ENCODE peak calls at places on chromosomes 4 and X, in ten cellular contexts. One of them, this sample, is unnamed.

GRCh38 chrX:117196481-117196880 is 733.7 kb upstream of the CT83 start:
- DNase-seq in lower lobe of right lung: no peak
- DNase-seq in dorsolateral prefrontal cortex: no peak
- DNase-seq in retinal pigment epithelial cell: no peak
- DNase-seq in fibroblast of mammary gland: no peak
- DNase-seq in fibroblast of lung: no peak
- DNase-seq in fibroblast of pulmonary artery: no peak
- DNase-seq in cardiac muscle cell: no peak
- DNase-seq in adrenal gland: no peak
- DNase-seq in astrocyte of the spinal cord: no peak
- DNase-seq in this sample: no peak

GRCh38 chr4:146349306-146349705 is 135.0 kb downstream of the REELD1 start:
- DNase-seq in lower lobe of right lung: no peak
- DNase-seq in dorsolateral prefrontal cortex: no peak
- DNase-seq in retinal pigment epithelial cell: peak
- DNase-seq in fibroblast of mammary gland: no peak
- DNase-seq in fibroblast of lung: no peak
- DNase-seq in fibroblast of pulmonary artery: no peak
- DNase-seq in cardiac muscle cell: no peak
- DNase-seq in adrenal gland: no peak
- DNase-seq in astrocyte of the spinal cord: no peak
- DNase-seq in this sample: no peak

GRCh38 chrX:111086521-111087127 is 9.4 kb upstream of the PAK3 start:
- DNase-seq in lower lobe of right lung: no peak
- DNase-seq in dorsolateral prefrontal cortex: no peak
- DNase-seq in retinal pigment epithelial cell: peak
- DNase-seq in fibroblast of mammary gland: no peak
- DNase-seq in fibroblast of lung: no peak
- DNase-seq in fibroblast of pulmonary artery: no peak
- DNase-seq in cardiac muscle cell: peak
- DNase-seq in adrenal gland: no peak
- DNase-seq in astrocyte of the spinal cord: no peak
- DNase-seq in this sample: no peak

GRCh38 chrX:15465896-15466651 is 27.1 kb downstream of the PIR start:
- DNase-seq in lower lobe of right lung: no peak
- DNase-seq in dorsolateral prefrontal cortex: no peak
- DNase-seq in retinal pigment epithelial cell: no peak
- DNase-seq in fibroblast of mammary gland: peak
- DNase-seq in fibroblast of lung: peak
- DNase-seq in fibroblast of pulmonary artery: peak
- DNase-seq in cardiac muscle cell: peak
- DNase-seq in adrenal gland: no peak
- DNase-seq in astrocyte of the spinal cord: no peak
- DNase-seq in this sample: no peak

GRCh38 chr4:67291639-67292038 is 253.7 kb downstream of the CENPC start:
- DNase-seq in lower lobe of right lung: no peak
- DNase-seq in dorsolateral prefrontal cortex: no peak
- DNase-seq in retinal pigment epithelial cell: no peak
- DNase-seq in fibroblast of mammary gland: no peak
- DNase-seq in fibroblast of lung: no peak
- DNase-seq in fibroblast of pulmonary artery: no peak
- DNase-seq in cardiac muscle cell: no peak
- DNase-seq in adrenal gland: no peak
- DNase-seq in astrocyte of the spinal cord: no peak
- DNase-seq in this sample: no peak

GRCh38 chrX:38618152-38618551 is 56.8 kb downstream of the TSPAN7 start:
- DNase-seq in lower lobe of right lung: no peak
- DNase-seq in dorsolateral prefrontal cortex: no peak
- DNase-seq in retinal pigment epithelial cell: no peak
- DNase-seq in fibroblast of mammary gland: no peak
- DNase-seq in fibroblast of lung: no peak
- DNase-seq in fibroblast of pulmonary artery: no peak
- DNase-seq in cardiac muscle cell: no peak
- DNase-seq in adrenal gland: no peak
- DNase-seq in astrocyte of the spinal cord: no peak
- DNase-seq in this sample: no peak

GRCh38 chrX:23503835-23504539 is 163.3 kb upstream of the PRDX4 start:
- DNase-seq in lower lobe of right lung: peak
- DNase-seq in dorsolateral prefrontal cortex: no peak
- DNase-seq in retinal pigment epithelial cell: peak
- DNase-seq in fibroblast of mammary gland: peak
- DNase-seq in fibroblast of lung: peak
- DNase-seq in fibroblast of pulmonary artery: peak
- DNase-seq in cardiac muscle cell: peak
- DNase-seq in adrenal gland: peak
- DNase-seq in astrocyte of the spinal cord: peak
- DNase-seq in this sample: peak

GRCh38 chr4:83109480-83110221 is 4.9 kb downstream of the PLAC8 start:
- DNase-seq in lower lobe of right lung: peak
- DNase-seq in dorsolateral prefrontal cortex: no peak
- DNase-seq in retinal pigment epithelial cell: no peak
- DNase-seq in fibroblast of mammary gland: peak
- DNase-seq in fibroblast of lung: no peak
- DNase-seq in fibroblast of pulmonary artery: peak
- DNase-seq in cardiac muscle cell: peak
- DNase-seq in adrenal gland: peak
- DNase-seq in astrocyte of the spinal cord: peak
- DNase-seq in this sample: no peak

GRCh38 chrX:29530520-29530919 is 684.8 kb upstream of the MAGEB2 start:
- DNase-seq in lower lobe of right lung: no peak
- DNase-seq in dorsolateral prefrontal cortex: no peak
- DNase-seq in retinal pigment epithelial cell: no peak
- DNase-seq in fibroblast of mammary gland: peak
- DNase-seq in fibroblast of lung: peak
- DNase-seq in fibroblast of pulmonary artery: peak
- DNase-seq in cardiac muscle cell: no peak
- DNase-seq in adrenal gland: no peak
- DNase-seq in astrocyte of the spinal cord: peak
- DNase-seq in this sample: no peak

GRCh38 chr4:93730760-93731159 is 97.8 kb upstream of the ATOH1 start:
- DNase-seq in lower lobe of right lung: no peak
- DNase-seq in dorsolateral prefrontal cortex: no peak
- DNase-seq in retinal pigment epithelial cell: no peak
- DNase-seq in fibroblast of mammary gland: no peak
- DNase-seq in fibroblast of lung: no peak
- DNase-seq in fibroblast of pulmonary artery: no peak
- DNase-seq in cardiac muscle cell: no peak
- DNase-seq in adrenal gland: no peak
- DNase-seq in astrocyte of the spinal cord: no peak
- DNase-seq in this sample: no peak

GRCh38 chr4:124104101-124104500 is 608.4 kb downstream of the ANKRD50 start:
- DNase-seq in lower lobe of right lung: no peak
- DNase-seq in dorsolateral prefrontal cortex: no peak
- DNase-seq in retinal pigment epithelial cell: no peak
- DNase-seq in fibroblast of mammary gland: no peak
- DNase-seq in fibroblast of lung: no peak
- DNase-seq in fibroblast of pulmonary artery: no peak
- DNase-seq in cardiac muscle cell: no peak
- DNase-seq in adrenal gland: no peak
- DNase-seq in astrocyte of the spinal cord: no peak
- DNase-seq in this sample: no peak
- TF ChIP-seq CTCF in lower lobe of right lung: no peak
- TF ChIP-seq CTCF in dorsolateral prefrontal cortex: no peak
- TF ChIP-seq CTCF in retinal pigment epithelial cell: no peak
- TF ChIP-seq CTCF in fibroblast of mammary gland: no peak
- TF ChIP-seq CTCF in fibroblast of lung: no peak
- TF ChIP-seq CTCF in fibroblast of pulmonary artery: no peak
- TF ChIP-seq CTCF in cardiac muscle cell: no peak
- TF ChIP-seq CTCF in adrenal gland: no peak
- TF ChIP-seq CTCF in astrocyte of the spinal cord: no peak
- TF ChIP-seq CTCF in this sample: no peak

DNA sequence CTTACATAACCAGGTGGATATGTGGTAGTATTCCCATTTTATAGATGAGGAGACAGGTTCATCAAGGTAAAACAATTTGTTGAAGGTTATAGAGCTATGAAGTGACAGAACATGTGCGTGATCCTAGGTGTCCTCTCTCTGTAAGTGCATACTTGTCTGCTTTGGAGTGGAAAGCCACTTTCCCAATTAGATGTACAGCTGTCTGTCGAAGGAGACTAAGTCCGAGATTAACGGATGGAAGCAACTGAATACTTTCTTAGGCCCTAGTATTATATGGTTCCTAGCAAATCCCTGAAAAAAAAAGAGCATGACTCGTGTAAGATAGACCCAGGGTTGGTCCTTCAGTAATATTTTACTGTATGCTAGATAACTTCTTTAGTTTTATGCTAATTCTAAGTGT is 19.7 kb downstream of the TMEM131L start:
- DNase-seq in lower lobe of right lung: no peak
- DNase-seq in dorsolateral prefrontal cortex: no peak
- DNase-seq in retinal pigment epithelial cell: no peak
- DNase-seq in fibroblast of mammary gland: no peak
- DNase-seq in fibroblast of lung: no peak
- DNase-seq in fibroblast of pulmonary artery: no peak
- DNase-seq in cardiac muscle cell: no peak
- DNase-seq in adrenal gland: no peak
- DNase-seq in astrocyte of the spinal cord: no peak
- DNase-seq in this sample: no peak
- H3K4me3 ChIP-seq in lower lobe of right lung: no peak
- H3K4me3 ChIP-seq in dorsolateral prefrontal cortex: no peak
- H3K4me3 ChIP-seq in retinal pigment epithelial cell: no peak
- H3K4me3 ChIP-seq in fibroblast of mammary gland: no peak
- H3K4me3 ChIP-seq in fibroblast of lung: no peak
- H3K4me3 ChIP-seq in fibroblast of pulmonary artery: no peak
- H3K4me3 ChIP-seq in cardiac muscle cell: no peak
- H3K4me3 ChIP-seq in adrenal gland: no peak
- H3K4me3 ChIP-seq in astrocyte of the spinal cord: no peak
- H3K4me3 ChIP-seq in this sample: no peak

GRCh38 chr4:111780965-111781364 is 364.3 kb upstream of the FAM241A start:
- DNase-seq in lower lobe of right lung: no peak
- DNase-seq in dorsolateral prefrontal cortex: no peak
- DNase-seq in retinal pigment epithelial cell: no peak
- DNase-seq in fibroblast of mammary gland: no peak
- DNase-seq in fibroblast of lung: no peak
- DNase-seq in fibroblast of pulmonary artery: no peak
- DNase-seq in cardiac muscle cell: no peak
- DNase-seq in adrenal gland: no peak
- DNase-seq in astrocyte of the spinal cord: no peak
- DNase-seq in this sample: no peak

GRCh38 chr4:111775908-111776307 is 369.3 kb upstream of the FAM241A start:
- DNase-seq in lower lobe of right lung: no peak
- DNase-seq in dorsolateral prefrontal cortex: no peak
- DNase-seq in retinal pigment epithelial cell: no peak
- DNase-seq in fibroblast of mammary gland: peak
- DNase-seq in fibroblast of lung: no peak
- DNase-seq in fibroblast of pulmonary artery: no peak
- DNase-seq in cardiac muscle cell: no peak
- DNase-seq in adrenal gland: no peak
- DNase-seq in astrocyte of the spinal cord: no peak
- DNase-seq in this sample: no peak

GRCh38 chr4:111776546-111776945 is 368.7 kb upstream of the FAM241A start:
- DNase-seq in lower lobe of right lung: no peak
- DNase-seq in dorsolateral prefrontal cortex: no peak
- DNase-seq in retinal pigment epithelial cell: no peak
- DNase-seq in fibroblast of mammary gland: peak
- DNase-seq in fibroblast of lung: no peak
- DNase-seq in fibroblast of pulmonary artery: no peak
- DNase-seq in cardiac muscle cell: no peak
- DNase-seq in adrenal gland: no peak
- DNase-seq in astrocyte of the spinal cord: peak
- DNase-seq in this sample: no peak

GRCh38 chr4:111781611-111782010 is 363.6 kb upstream of the FAM241A start:
- DNase-seq in lower lobe of right lung: no peak
- DNase-seq in dorsolateral prefrontal cortex: no peak
- DNase-seq in retinal pigment epithelial cell: no peak
- DNase-seq in fibroblast of mammary gland: no peak
- DNase-seq in fibroblast of lung: no peak
- DNase-seq in fibroblast of pulmonary artery: no peak
- DNase-seq in cardiac muscle cell: no peak
- DNase-seq in adrenal gland: no peak
- DNase-seq in astrocyte of the spinal cord: no peak
- DNase-seq in this sample: no peak

GRCh38 chr4:111778543-111778942 is 366.7 kb upstream of the FAM241A start:
- DNase-seq in lower lobe of right lung: no peak
- DNase-seq in dorsolateral prefrontal cortex: no peak
- DNase-seq in retinal pigment epithelial cell: no peak
- DNase-seq in fibroblast of mammary gland: peak
- DNase-seq in fibroblast of lung: peak
- DNase-seq in fibroblast of pulmonary artery: no peak
- DNase-seq in cardiac muscle cell: peak
- DNase-seq in adrenal gland: no peak
- DNase-seq in astrocyte of the spinal cord: no peak
- DNase-seq in this sample: no peak
- TF ChIP-seq CTCF in lower lobe of right lung: no peak
- TF ChIP-seq CTCF in dorsolateral prefrontal cortex: no peak
- TF ChIP-seq CTCF in retinal pigment epithelial cell: peak
- TF ChIP-seq CTCF in fibroblast of mammary gland: peak
- TF ChIP-seq CTCF in fibroblast of lung: peak
- TF ChIP-seq CTCF in fibroblast of pulmonary artery: no peak
- TF ChIP-seq CTCF in cardiac muscle cell: no peak
- TF ChIP-seq CTCF in adrenal gland: no peak
- TF ChIP-seq CTCF in astrocyte of the spinal cord: peak
- TF ChIP-seq CTCF in this sample: peak

GRCh38 chrX:131059231-131059630 is 1.1 kb downstream of the ARHGAP36 start:
- DNase-seq in lower lobe of right lung: no peak
- DNase-seq in dorsolateral prefrontal cortex: no peak
- DNase-seq in retinal pigment epithelial cell: no peak
- DNase-seq in fibroblast of mammary gland: no peak
- DNase-seq in fibroblast of lung: no peak
- DNase-seq in fibroblast of pulmonary artery: no peak
- DNase-seq in cardiac muscle cell: no peak
- DNase-seq in adrenal gland: no peak
- DNase-seq in astrocyte of the spinal cord: no peak
- DNase-seq in this sample: no peak

GRCh38 chrX:131058136-131058868 is at the start of gene ARHGAP36:
- DNase-seq in lower lobe of right lung: no peak
- DNase-seq in dorsolateral prefrontal cortex: no peak
- DNase-seq in retinal pigment epithelial cell: no peak
- DNase-seq in fibroblast of mammary gland: no peak
- DNase-seq in fibroblast of lung: no peak
- DNase-seq in fibroblast of pulmonary artery: no peak
- DNase-seq in cardiac muscle cell: peak
- DNase-seq in adrenal gland: no peak
- DNase-seq in astrocyte of the spinal cord: no peak
- DNase-seq in this sample: no peak

GRCh38 chrX:131060147-131060546 is 2.0 kb downstream of the ARHGAP36 start:
- DNase-seq in lower lobe of right lung: no peak
- DNase-seq in dorsolateral prefrontal cortex: no peak
- DNase-seq in retinal pigment epithelial cell: no peak
- DNase-seq in fibroblast of mammary gland: no peak
- DNase-seq in fibroblast of lung: no peak
- DNase-seq in fibroblast of pulmonary artery: no peak
- DNase-seq in cardiac muscle cell: no peak
- DNase-seq in adrenal gland: no peak
- DNase-seq in astrocyte of the spinal cord: no peak
- DNase-seq in this sample: no peak

GRCh38 chrX:131053076-131053475 is 5.1 kb upstream of the ARHGAP36 start:
- DNase-seq in lower lobe of right lung: no peak
- DNase-seq in dorsolateral prefrontal cortex: no peak
- DNase-seq in retinal pigment epithelial cell: no peak
- DNase-seq in fibroblast of mammary gland: no peak
- DNase-seq in fibroblast of lung: no peak
- DNase-seq in fibroblast of pulmonary artery: no peak
- DNase-seq in cardiac muscle cell: no peak
- DNase-seq in adrenal gland: no peak
- DNase-seq in astrocyte of the spinal cord: no peak
- DNase-seq in this sample: no peak

DNA sequence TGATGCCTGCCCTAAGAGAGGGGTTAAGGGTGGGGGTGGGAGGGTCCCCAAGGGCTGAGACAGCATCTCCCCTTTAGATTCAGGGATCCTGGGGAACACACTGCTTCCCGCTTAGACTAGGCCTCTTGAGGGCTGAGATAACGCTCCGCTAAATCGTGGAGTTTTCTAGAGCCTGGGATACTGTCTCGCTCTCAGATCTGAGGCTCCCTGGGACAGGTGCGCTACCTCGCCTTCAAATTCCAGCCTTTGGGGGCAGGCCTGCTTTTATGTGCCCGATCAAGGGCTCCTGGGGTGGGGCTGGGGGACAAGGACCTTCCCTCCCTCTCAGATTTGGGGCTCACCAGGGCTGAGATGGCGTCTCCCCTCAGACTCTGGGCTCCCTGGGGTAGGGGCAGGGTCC is 440 bp upstream of the ARHGAP36 start:
- DNase-seq in lower lobe of right lung: no peak
- DNase-seq in dorsolateral prefrontal cortex: no peak
- DNase-seq in retinal pigment epithelial cell: no peak
- DNase-seq in fibroblast of mammary gland: no peak
- DNase-seq in fibroblast of lung: no peak
- DNase-seq in fibroblast of pulmonary artery: no peak
- DNase-seq in cardiac muscle cell: no peak
- DNase-seq in adrenal gland: no peak
- DNase-seq in astrocyte of the spinal cord: no peak
- DNase-seq in this sample: no peak
- H3K4me3 ChIP-seq in lower lobe of right lung: no peak
- H3K4me3 ChIP-seq in dorsolateral prefrontal cortex: no peak
- H3K4me3 ChIP-seq in retinal pigment epithelial cell: no peak
- H3K4me3 ChIP-seq in fibroblast of mammary gland: no peak
- H3K4me3 ChIP-seq in fibroblast of lung: no peak
- H3K4me3 ChIP-seq in fibroblast of pulmonary artery: no peak
- H3K4me3 ChIP-seq in cardiac muscle cell: peak
- H3K4me3 ChIP-seq in adrenal gland: no peak
- H3K4me3 ChIP-seq in astrocyte of the spinal cord: no peak
- H3K4me3 ChIP-seq in this sample: no peak